ENCODE peak calls at places on chromosome 12, in seven cellular contexts. I is GM10248, B is astrocyte of the cerebellum, T is neural progenitor cell, F is SK-N-SH, S is GM12865, Y is left ventricle myocardium inferior. C is an unnamed sample.
A peak's percentile ranks its signal among the peaks of the same experiment; 100 is the strongest.

GRCh38 chr12:19428261-19428660 is 11.0 kb upstream of the AEBP2 start:
- DNase-seq in B (no peak), F (no peak), Y (no peak), S (no peak), T (no peak), I (no peak), C (no peak)

GRCh38 chr12:102847131-102847530 is 69.9 kb downstream of the PAH start:
- DNase-seq in T (no peak), F (no peak), I (no peak), B (no peak), S (no peak), Y (no peak), C (no peak)

GRCh38 chr12:132711169-132711843 is 664 bp downstream of the PGAM5 start:
- DNase-seq in Y (no peak), I (peak; percentile 53), F (peak; percentile 79), S (peak; percentile 57), B (no peak), T (peak; percentile 52), C (no peak)

GRCh38 chr12:124270671-124271070 is 24.2 kb upstream of the RFLNA start:
- DNase-seq in S (no peak), T (no peak), Y (no peak), I (no peak), F (no peak), B (no peak), C (no peak)

GRCh38 chr12:59980491-59980890 is 384.7 kb downstream of the SLC16A7 start:
- DNase-seq in Y (no peak), S (no peak), I (no peak), F (no peak), T (no peak), B (no peak), C (no peak)

GRCh38 chr12:110591508-110592051 is 8.5 kb upstream of the PPTC7 start:
- DNase-seq in Y (no peak), S (no peak), T (no peak), B (no peak), F (no peak), I (no peak), C (no peak)

GRCh38 chr12:4290011-4290790 is 16.6 kb downstream of the CCND2 start:
- DNase-seq in S (no peak), I (no peak), B (no peak), F (no peak), Y (no peak), T (no peak), C (no peak)

GRCh38 chr12:47348206-47348605 is 268.4 kb upstream of the AMIGO2 start:
- DNase-seq in S (no peak), B (no peak), T (no peak), F (no peak), I (no peak), Y (no peak), C (no peak)

GRCh38 chr12:80937391-80938238 is at the start of gene LIN7A:
- DNase-seq in Y (peak; percentile 67), S (peak; percentile 13), T (peak; percentile 73), F (peak; percentile 33), I (peak; percentile 19), B (no peak), C (no peak)

DNA sequence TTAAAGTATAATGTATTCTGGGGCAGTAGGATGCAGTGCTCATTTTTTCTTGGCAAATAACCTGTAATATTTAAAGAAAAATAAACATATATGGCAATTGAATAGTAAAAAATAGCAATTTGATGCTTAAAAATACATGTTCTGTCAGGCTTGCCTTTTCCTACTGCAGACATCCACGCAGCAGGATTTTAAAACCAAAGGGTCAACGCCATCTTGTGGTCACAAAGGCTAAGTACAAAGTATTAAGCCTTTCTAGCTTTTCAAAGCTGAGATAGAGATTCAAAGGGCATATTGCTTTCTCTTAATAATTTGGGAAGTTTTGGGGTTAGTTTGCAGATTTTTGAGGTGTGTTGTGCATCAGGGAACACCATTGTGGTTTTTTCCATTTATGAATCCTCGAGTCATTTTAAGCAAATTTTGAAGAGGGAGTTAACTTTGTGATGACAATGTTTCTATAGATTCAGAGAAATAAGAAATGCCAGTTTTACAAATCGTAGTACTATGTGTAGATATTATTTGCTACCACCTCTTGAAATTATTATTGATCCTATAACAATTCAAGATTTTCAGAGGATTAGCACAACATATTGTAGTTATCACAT is 4.7 kb upstream of the CCER1 start:
- DNase-seq in Y (no peak), T (peak; percentile 67), F (peak; percentile 43), B (peak; percentile 32), S (peak; percentile 44), I (peak; percentile 26), C (peak; percentile 66)
- TF ChIP-seq CTCF in Y (peak; percentile 80), T (peak; percentile 78), F (peak; percentile 77), B (peak; percentile 76), S (peak; percentile 69), I (peak; percentile 73), C (peak; percentile 63)

GRCh38 chr12:14365294-14366210 is at the start of gene ATF7IP:
- DNase-seq in B (peak; percentile 95), Y (peak; percentile 95), I (peak; percentile 89), T (peak; percentile 96), S (peak; percentile 98), F (peak; percentile 96), C (peak; percentile 98)
- TF ChIP-seq CTCF in B (peak; percentile 30), Y (peak; percentile 45), I (peak; percentile 38), T (peak; percentile 29), S (peak; percentile 21), F (peak; percentile 51), C (peak; percentile 37)

GRCh38 chr12:76047742-76048141 is 16.2 kb upstream of the PHLDA1 start:
- DNase-seq in T (no peak), I (no peak), F (no peak), Y (no peak), B (no peak), S (no peak), C (no peak)
- TF ChIP-seq CTCF in T (no peak), I (no peak), F (no peak), Y (no peak), B (no peak), S (no peak), C (no peak)

GRCh38 chr12:55973598-55974307 is at the start of gene RAB5B:
- DNase-seq in F (peak; percentile 94), B (peak; percentile 100), T (peak; percentile 100), I (peak; percentile 94), Y (peak; percentile 99), S (peak; percentile 100), C (peak; percentile 100)
- TF ChIP-seq CTCF in F (no peak), B (no peak), T (no peak), I (no peak), Y (peak; percentile 62), S (no peak), C (no peak)

DNA sequence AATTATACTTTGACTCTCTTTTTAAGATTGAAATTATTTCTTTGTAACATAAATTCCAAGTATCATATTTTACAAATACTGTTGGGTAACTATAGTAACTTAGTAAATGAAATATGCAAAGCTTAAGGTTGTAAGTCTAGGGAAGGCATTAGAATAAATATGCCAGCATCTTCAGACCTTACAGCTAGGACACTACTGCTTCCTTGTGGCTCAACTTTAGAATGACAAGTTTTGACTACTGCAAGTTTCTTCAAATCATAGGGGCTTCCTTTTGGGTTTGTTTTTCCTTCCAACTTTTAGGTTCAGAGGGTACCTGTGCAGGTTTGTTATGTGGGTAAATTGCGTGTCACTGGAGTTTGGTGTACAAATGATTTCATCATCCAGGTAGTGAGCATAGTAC is 17.7 kb upstream of the ANP32D start:
- DNase-seq in I (no peak), S (peak; percentile 45), T (peak; percentile 45), B (no peak), F (no peak), Y (no peak), C (peak; percentile 24)
- TF ChIP-seq CTCF in I (peak; percentile 5), S (peak; percentile 25), T (peak; percentile 67), B (peak; percentile 7), F (peak; percentile 53), Y (peak; percentile 70), C (peak; percentile 43)

DNA sequence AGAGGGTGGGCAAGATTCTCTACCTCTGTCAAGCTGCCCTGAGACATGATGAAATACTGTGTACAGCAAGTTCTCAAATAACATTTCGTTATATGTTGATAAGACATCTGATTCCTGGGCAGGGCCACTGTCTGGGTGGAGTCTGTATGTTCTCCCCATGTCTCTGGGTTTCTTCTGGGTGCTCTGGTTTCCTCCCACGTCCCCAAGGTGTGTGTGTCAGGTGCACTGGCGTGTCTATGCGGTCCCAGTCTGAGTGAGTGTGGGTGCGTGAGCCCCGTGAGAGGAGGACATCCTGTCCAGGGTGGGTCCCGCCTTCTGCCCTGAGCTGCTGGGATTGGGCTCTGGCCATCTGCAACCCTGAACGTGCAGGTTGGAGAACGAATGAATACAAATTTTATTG is 29.6 kb downstream of the KCTD10 start:
- DNase-seq in I (no peak), B (no peak), T (no peak), S (no peak), F (no peak), Y (no peak), C (no peak)
- TF ChIP-seq CTCF in I (no peak), B (no peak), T (no peak), S (no peak), F (no peak), Y (no peak), C (no peak)

GRCh38 chr12:52171950-52172512 is 19.8 kb downstream of the KRT80 start:
- DNase-seq in F (no peak), B (no peak), T (peak; percentile 66), S (no peak), Y (no peak), I (no peak), C (no peak)
- TF ChIP-seq CTCF in F (peak; percentile 56), B (peak; percentile 51), T (peak; percentile 59), S (peak; percentile 13), Y (peak; percentile 20), I (peak; percentile 14), C (no peak)

GRCh38 chr12:15208140-15208539 is 13.1 kb downstream of the RERG start:
- DNase-seq in T (no peak), S (no peak), B (no peak), Y (no peak), I (no peak), F (no peak), C (no peak)
- TF ChIP-seq CTCF in T (peak; percentile 35), S (no peak), B (peak; percentile 26), Y (peak; percentile 32), I (no peak), F (peak; percentile 52), C (peak; percentile 12)